ENCODE peak calls at places on chromosomes 7 and 10, in seven cellular contexts. Q is activated T-cell treated with anti-CD3 and anti-CD28 coated beads, Interleukin-2, amount 50 U/mL, for 4 hours; W is NCI-H460; E is HFFc6; P is activated CD4-positive, alpha-beta T cell treated with anti-CD3 and anti-CD28 coated beads, Interleukin-2, amount 50 U/mL, for 48 hours; T is T-helper 17 cell; A is effector CD4-positive, alpha-beta T cell. C is an unnamed sample.
A peak's percentile ranks its signal among the peaks of the same experiment; 100 is the strongest.

GRCh38 chr10:47421057-47421952 is 37.2 kb upstream of the ZNF488 start:
- DNase-seq in Q (no peak), A (no peak), T (no peak), E (peak; percentile 90), W (no peak), P (no peak), C (no peak)

GRCh38 chr10:35027567-35027966 is 62.6 kb downstream of the CUL2 start:
- DNase-seq in W (peak; percentile 11), P (no peak), A (no peak), Q (no peak), E (no peak), T (no peak), C (no peak)

GRCh38 chr10:122462533-122463465 is 1.4 kb downstream of the HTRA1 start:
- DNase-seq in Q (no peak), E (peak; percentile 25), T (no peak), P (peak; percentile 34), A (no peak), W (no peak), C (peak; percentile 44)

GRCh38 chr7:152925412-152926147 is 166.0 kb downstream of the ACTR3B start:
- DNase-seq in P (no peak), T (no peak), W (no peak), A (no peak), E (no peak), Q (no peak), C (no peak)

GRCh38 chr10:93742633-93743349 is 14.9 kb upstream of the LGI1 start:
- DNase-seq in E (no peak), W (no peak), T (no peak), P (no peak), Q (no peak), A (no peak), C (no peak)

GRCh38 chr10:93245772-93246171 is 172.1 kb downstream of the CYP26A1 start:
- DNase-seq in A (no peak), T (no peak), E (no peak), P (no peak), W (no peak), Q (no peak), C (no peak)

GRCh38 chr7:51152801-51153200 is 163.8 kb downstream of the COBL start:
- DNase-seq in W (no peak), Q (no peak), T (no peak), P (no peak), A (no peak), E (no peak), C (no peak)

GRCh38 chr7:39811161-39811614 is 138.9 kb upstream of the CDK13 start:
- DNase-seq in E (peak; percentile 62), P (no peak), A (no peak), W (no peak), Q (no peak), T (no peak), C (no peak)

GRCh38 chr10:78868048-78868447 is 200.7 kb upstream of the ZMIZ1 start:
- DNase-seq in Q (no peak), A (no peak), E (no peak), W (no peak), P (no peak), T (no peak), C (peak; percentile 11)

C was measured in colonic mucosa.